ENCODE peak calls at places on chromosomes 12 and 14, in six cellular contexts. V is anterior cingulate cortex; H is activated naive CD8-positive, alpha-beta T cell treated with anti-CD3 and anti-CD28 coated beads, Interleukin-2, amount 50 U/mL, for 16 hours; Y is Panc1; Q is activated CD4-positive, alpha-beta T cell treated with anti-CD3 and anti-CD28 coated beads for 36 hours; Z is NCI-H1092 treated with DMSO at 0.1 percent for 48 hours. N is an unnamed sample.

GRCh38 chr12:95974358-95974757 is 21.8 kb downstream of the HAL start:
- DNase-seq in V (no peak), H (no peak), Y (no peak), Q (no peak), Z (no peak), N (no peak)

GRCh38 chr12:100672075-100672592 is 98.7 kb downstream of the GAS2L3 start:
- DNase-seq in V (no peak), H (no peak), Y (peak; percentile 35), Q (peak; percentile 60), Z (no peak), N (no peak)

GRCh38 chr12:50655374-50655921 is 108.5 kb upstream of the ATF1 start:
- DNase-seq in V (no peak), H (no peak), Y (no peak), Q (no peak), Z (no peak), N (no peak)

GRCh38 chr12:111443586-111443985 is 37.9 kb downstream of the SH2B3 start:
- DNase-seq in V (no peak), H (no peak), Y (no peak), Q (peak; percentile 79), Z (no peak), N (peak; percentile 78)

GRCh38 chr14:55301722-55302121 is 30.5 kb downstream of the FBXO34 start:
- DNase-seq in V (no peak), H (no peak), Y (no peak), Q (peak; percentile 14), Z (no peak), N (peak; percentile 79)

GRCh38 chr12:94689002-94689645 is 38.8 kb upstream of the TMCC3 start:
- DNase-seq in V (no peak), H (no peak), Y (no peak), Q (no peak), Z (no peak), N (peak; percentile 38)

GRCh38 chr12:131929530-131930456 is 717 bp downstream of the PUS1 start:
- DNase-seq in V (no peak), H (no peak), Y (no peak), Q (peak; percentile 55), Z (no peak), N (peak; percentile 40)

GRCh38 chr12:96466939-96467751 is 22.2 kb upstream of the CFAP54 start:
- DNase-seq in V (no peak), H (no peak), Y (no peak), Q (no peak), Z (no peak), N (peak; percentile 69)

GRCh38 chr12:43396671-43397070 is 155.3 kb downstream of the ADAMTS20 start:
- DNase-seq in V (no peak), H (no peak), Y (no peak), Q (no peak), Z (no peak), N (no peak)

GRCh38 chr12:46660719-46661118 is 165.1 kb downstream of the SLC38A4 start:
- DNase-seq in V (no peak), H (no peak), Y (no peak), Q (no peak), Z (no peak), N (no peak)

GRCh38 chr12:68977335-68977734 is 44.4 kb upstream of the CPM start:
- DNase-seq in V (no peak), H (no peak), Y (no peak), Q (no peak), Z (no peak), N (no peak)

GRCh38 chr14:94466706-94467370 is 9.2 kb downstream of the SERPINA9 start:
- DNase-seq in V (no peak), H (no peak), Y (no peak), Q (no peak), Z (no peak), N (peak; percentile 29)

GRCh38 chr12:32860182-32860581 is 36.4 kb downstream of the PKP2 start:
- DNase-seq in V (no peak), H (no peak), Y (no peak), Q (no peak), Z (no peak), N (peak; percentile 38)

GRCh38 chr12:52259850-52260249 is 14.6 kb upstream of the KRT86 start:
- DNase-seq in V (no peak), H (no peak), Y (no peak), Q (no peak), Z (no peak), N (no peak)

GRCh38 chr14:75794615-75795038 is 133.6 kb downstream of the TTLL5 start:
- DNase-seq in V (no peak), H (no peak), Y (peak; percentile 8), Q (no peak), Z (no peak), N (peak; percentile 42)

GRCh38 chr14:72169521-72169920 is 237.3 kb downstream of the RGS6 start:
- DNase-seq in V (no peak), H (no peak), Y (no peak), Q (peak; percentile 19), Z (no peak), N (no peak)

GRCh38 chr14:58574623-58575022 is 63.1 kb upstream of the DACT1 start:
- DNase-seq in V (no peak), H (no peak), Y (no peak), Q (peak; percentile 29), Z (no peak), N (no peak)

GRCh38 chr14:31420013-31420318 is 384 bp downstream of the HEATR5A start:
- DNase-seq in V (peak; percentile 27), H (no peak), Y (no peak), Q (peak; percentile 23), Z (peak; percentile 57), N (peak; percentile 58)

GRCh38 chr14:34782031-34782430 is 67.6 kb upstream of the CFL2 start:
- DNase-seq in V (no peak), H (no peak), Y (no peak), Q (no peak), Z (no peak), N (peak; percentile 4)

GRCh38 chr12:4934651-4935050 is 24.9 kb downstream of the KCNA1 start:
- DNase-seq in V (no peak), H (no peak), Y (no peak), Q (no peak), Z (peak; percentile 14), N (peak; percentile 23)

GRCh38 chr12:46523446-46523845 is 150.9 kb upstream of the SLC38A2 start:
- DNase-seq in V (no peak), H (no peak), Y (no peak), Q (no peak), Z (no peak), N (no peak)

GRCh38 chr12:131621701-131622421 is 89.0 kb upstream of the SFSWAP start:
- DNase-seq in V (peak; percentile 79), H (no peak), Y (no peak), Q (no peak), Z (no peak), N (no peak)

GRCh38 chr14:36268957-36269734 is 51.3 kb downstream of the MBIP start:
- DNase-seq in V (no peak), H (no peak), Y (no peak), Q (no peak), Z (peak; percentile 98), N (no peak)

GRCh38 chr12:126112141-126112540 is 1046.9 kb downstream of the AACS start:
- DNase-seq in V (no peak), H (no peak), Y (no peak), Q (no peak), Z (no peak), N (no peak)

GRCh38 chr12:109944975-109945374 is 44.9 kb downstream of the TCHP start:
- DNase-seq in V (no peak), H (no peak), Y (no peak), Q (no peak), Z (no peak), N (no peak)

GRCh38 chr12:109461049-109461845 is 15.9 kb downstream of the KCTD10 start:
- DNase-seq in V (peak; percentile 7), H (no peak), Y (no peak), Q (no peak), Z (no peak), N (peak; percentile 19)

GRCh38 chr14:75011356-75012097 is 8.8 kb downstream of the EIF2B2 start:
- DNase-seq in V (no peak), H (no peak), Y (no peak), Q (peak; percentile 18), Z (no peak), N (peak; percentile 21)